ENCODE peak calls at places on chromosomes 4 and X, in eight cellular contexts. J is WTC11, A is lower leg skin, B is HFFc6, C is psoas muscle, T is AG09309, H is spleen, X is astrocyte of the spinal cord. S is an unnamed sample.

GRCh38 chr4:79317711-79318110 is 8.2 kb downstream of the NAA11 start:
- DNase-seq in H (no peak), C (no peak), T (no peak), X (no peak), A (no peak), B (no peak), J (no peak), S (no peak)

GRCh38 chr4:80201326-80202151 is 4.2 kb downstream of the PRDM8 start:
- DNase-seq in B (peak), C (no peak), A (no peak), H (no peak), J (peak), X (peak), T (no peak), S (no peak)

GRCh38 chr4:138535316-138535715 is 293.2 kb upstream of the SLC7A11 start:
- DNase-seq in X (no peak), B (peak), A (no peak), C (no peak), J (no peak), T (no peak), H (no peak), S (no peak)

GRCh38 chr4:77621254-77621653 is 15.6 kb downstream of the CXCL13 start:
- DNase-seq in B (no peak), C (no peak), T (no peak), X (no peak), J (no peak), A (no peak), H (no peak), S (no peak)

GRCh38 chrX:77597090-77597489 is 149.9 kb downstream of the FGF16 start:
- DNase-seq in C (no peak), H (no peak), J (no peak), B (peak), X (peak), A (no peak), T (no peak), S (no peak)

GRCh38 chrX:11304829-11305228 is 11.6 kb downstream of the AMELX start:
- DNase-seq in A (no peak), B (no peak), H (no peak), X (no peak), C (no peak), J (no peak), T (no peak), S (no peak)

GRCh38 chr4:107379054-107379869 is 340.8 kb downstream of the PAPSS1 start:
- DNase-seq in B (peak), H (no peak), C (no peak), A (no peak), T (peak), X (peak), J (no peak), S (no peak)

GRCh38 chrX:68978211-68978780 is 149.5 kb downstream of the EFNB1 start:
- DNase-seq in T (no peak), H (no peak), C (no peak), J (peak), A (no peak), B (no peak), X (peak), S (no peak)

GRCh38 chrX:65598559-65599147 is 64.1 kb upstream of the LAS1L start:
- DNase-seq in A (no peak), C (no peak), T (no peak), X (no peak), B (no peak), H (no peak), J (no peak), S (no peak)

GRCh38 chrX:111131572-111131971 is 35.6 kb downstream of the PAK3 start:
- DNase-seq in C (no peak), X (peak), H (no peak), A (no peak), T (no peak), J (no peak), B (no peak), S (no peak)

GRCh38 chr4:77818077-77818666 is 996 bp downstream of the CNOT6L start:
- DNase-seq in B (peak), T (peak), X (peak), J (peak), C (peak), H (peak), A (peak), S (peak)

GRCh38 chrX:95823796-95824195 is 860.8 kb upstream of the DIAPH2 start:
- DNase-seq in A (no peak), C (no peak), J (no peak), T (no peak), X (no peak), H (no peak), B (no peak), S (no peak)

GRCh38 chrX:108091878-108092291 is 307 bp downstream of the ATG4A start:
- DNase-seq in C (peak), H (no peak), B (no peak), J (no peak), T (no peak), X (no peak), A (no peak), S (no peak)

GRCh38 chrX:75067931-75068330 is 88.2 kb downstream of the ABCB7 start:
- DNase-seq in H (no peak), X (no peak), B (no peak), J (no peak), T (no peak), A (no peak), C (no peak), S (no peak)

GRCh38 chr4:185657191-185657590 is 121.9 kb upstream of the PDLIM3 start:
- DNase-seq in X (no peak), J (no peak), T (no peak), C (no peak), A (no peak), H (no peak), B (no peak), S (no peak)

GRCh38 chr4:145511913-145512522 is 30.4 kb downstream of the SMAD1 start:
- DNase-seq in B (peak), X (no peak), H (no peak), A (no peak), T (no peak), C (no peak), J (no peak), S (no peak)

DNA sequence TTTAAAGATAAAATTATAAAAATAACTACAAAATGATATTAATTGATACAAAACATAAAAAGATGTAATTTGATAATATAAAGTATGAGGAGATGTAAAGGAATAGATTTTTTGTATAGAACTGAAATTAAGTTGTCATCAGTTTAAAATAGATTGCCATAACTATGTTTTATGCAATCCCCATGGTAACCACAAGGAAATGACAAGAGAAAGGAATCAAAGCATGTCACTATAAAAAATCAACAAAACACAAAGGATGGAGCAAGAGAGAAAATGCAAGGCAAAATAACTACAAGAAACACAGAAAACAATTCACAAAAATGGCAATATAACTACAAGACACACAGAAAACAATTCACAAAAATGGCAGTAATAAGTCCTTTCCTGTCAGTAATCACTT is 27.0 kb upstream of the GUCY2F start:
- DNase-seq in A (no peak), T (no peak), B (no peak), X (no peak), H (no peak), C (no peak), J (no peak), S (no peak)
- TF ChIP-seq CTCF in A (no peak), T (no peak), B (peak), X (no peak), H (no peak), C (no peak), J (no peak), S (no peak)

DNA sequence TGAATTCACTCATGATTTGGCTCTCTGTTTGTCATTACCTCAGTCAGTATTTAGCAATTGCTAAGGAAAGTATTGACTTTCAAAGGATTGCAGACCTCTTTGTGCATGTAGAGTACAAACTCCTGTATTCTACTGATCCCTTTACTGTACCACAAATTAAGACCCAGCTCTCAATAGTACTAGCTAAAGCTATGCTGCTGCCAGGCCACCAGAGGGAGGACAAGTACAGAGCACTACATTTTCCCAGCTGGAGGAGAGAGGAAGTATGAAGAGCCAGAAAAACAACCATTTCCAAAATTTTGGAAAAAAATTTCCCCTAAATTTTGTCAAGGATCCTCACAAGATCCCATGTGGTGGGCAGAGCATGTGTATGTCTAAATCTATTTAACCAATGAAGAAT is 175.0 kb upstream of the MTMR8 start:
- DNase-seq in B (no peak), X (no peak), C (no peak), A (no peak), J (peak), T (no peak), H (no peak), S (no peak)
- TF ChIP-seq CTCF in B (no peak), X (no peak), C (no peak), A (no peak), J (no peak), T (peak), H (no peak), S (peak)

GRCh38 chrX:97016106-97016505 is 132.4 kb downstream of the RPA4 start:
- DNase-seq in J (no peak), B (no peak), A (no peak), C (no peak), H (no peak), T (no peak), X (no peak), S (no peak)
- TF ChIP-seq CTCF in J (no peak), B (peak), A (no peak), C (no peak), H (no peak), T (no peak), X (no peak), S (no peak)

DNA sequence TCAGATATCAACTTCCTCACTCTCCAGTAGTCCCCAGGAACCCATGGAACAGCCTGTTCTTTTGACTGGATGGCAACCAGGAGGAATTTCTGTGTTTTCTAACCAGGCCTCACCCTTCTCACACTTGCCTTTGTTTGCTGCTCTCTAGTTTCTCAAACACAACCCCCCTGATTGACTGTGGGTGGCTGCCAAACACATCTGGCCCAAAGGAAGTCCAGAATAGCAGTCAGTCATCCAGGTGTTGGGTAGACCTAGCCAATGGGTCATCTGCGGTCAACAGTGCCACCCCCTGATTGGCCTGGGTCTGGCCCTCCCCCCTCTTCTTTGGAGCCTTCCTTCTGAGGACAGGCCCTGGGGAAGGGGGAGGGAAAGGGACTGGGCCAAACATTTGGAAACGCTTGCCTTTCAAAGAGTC is 53.7 kb downstream of the MSX1 start:
- DNase-seq in H (no peak), C (peak), A (no peak), X (no peak), B (no peak), T (no peak), J (no peak), S (no peak)
- TF ChIP-seq CTCF in H (no peak), C (no peak), A (no peak), X (no peak), B (no peak), T (no peak), J (no peak), S (no peak)

GRCh38 chrX:134870419-134870818 is 120.4 kb upstream of the SMIM10 start:
- DNase-seq in H (no peak), T (no peak), B (no peak), X (no peak), A (no peak), C (no peak), J (no peak), S (no peak)

GRCh38 chrX:134868766-134869495 is 121.9 kb upstream of the SMIM10 start:
- DNase-seq in C (no peak), X (peak), A (no peak), T (peak), B (peak), J (no peak), H (no peak), S (no peak)

GRCh38 chrX:134865730-134866129 is 125.1 kb upstream of the SMIM10 start:
- DNase-seq in B (no peak), A (no peak), T (no peak), J (no peak), X (no peak), H (no peak), C (no peak), S (no peak)
- TF ChIP-seq CTCF in B (no peak), A (no peak), T (no peak), J (no peak), X (no peak), H (no peak), C (no peak), S (no peak)

GRCh38 chr4:55444822-55445221 is 49.1 kb downstream of the TMEM165 start:
- DNase-seq in C (no peak), H (no peak), A (no peak), J (no peak), X (peak), T (no peak), B (peak), S (no peak)
- TF ChIP-seq CTCF in C (no peak), H (no peak), A (no peak), J (no peak), X (peak), T (peak), B (peak), S (no peak)

S was measured in neural crest cell.